ENCODE peak calls at places on chromosomes 2 and 18, in nine cellular contexts. J is prostate gland, M is adrenal gland, K is ovary, W is breast epithelium, L is body of pancreas, R is testis, Y is H1, N is NB4. U is an unnamed sample.

GRCh38 chr2:73253400-73253799 is 19.3 kb downstream of the CCT7 start:
- DNase-seq in J (no peak), M (no peak), K (no peak), W (no peak), L (no peak), R (no peak), Y (no peak), N (peak), U (no peak)

GRCh38 chr2:240291337-240291751 is 144.1 kb upstream of the GPC1 start:
- DNase-seq in J (no peak), M (no peak), K (no peak), W (peak), L (no peak), R (no peak), Y (no peak), N (no peak), U (no peak)

GRCh38 chr2:237962432-237963084 is 4.3 kb upstream of the UBE2F start:
- DNase-seq in J (no peak), M (no peak), K (no peak), W (no peak), L (no peak), R (no peak), Y (no peak), N (no peak), U (no peak)

GRCh38 chr2:219029829-219030165 is 11.5 kb downstream of the CFAP65 start:
- DNase-seq in J (peak), M (peak), K (peak), W (peak), L (peak), R (peak), Y (peak), N (peak), U (peak)

GRCh38 chr2:181742908-181743722 is 62.8 kb upstream of the NEUROD1 start:
- DNase-seq in J (peak), M (peak), K (no peak), W (no peak), L (peak), R (peak), Y (no peak), N (peak), U (no peak)

GRCh38 chr2:229725716-229726346 is 11.5 kb upstream of the DNER start:
- DNase-seq in J (no peak), M (peak), K (no peak), W (no peak), L (no peak), R (no peak), Y (no peak), N (no peak), U (no peak)

GRCh38 chr2:64832926-64833325 is 156.3 kb upstream of the SLC1A4 start:
- DNase-seq in J (no peak), M (no peak), K (no peak), W (no peak), L (no peak), R (no peak), Y (no peak), N (no peak), U (no peak)

GRCh38 chr2:10194021-10194820 is 71.7 kb downstream of the RRM2 start:
- DNase-seq in J (no peak), M (no peak), K (no peak), W (no peak), L (no peak), R (no peak), Y (no peak), N (no peak), U (no peak)

GRCh38 chr18:1014496-1014895 is 109.8 kb downstream of the ADCYAP1 start:
- DNase-seq in J (no peak), M (no peak), K (no peak), W (no peak), L (no peak), R (no peak), Y (no peak), N (no peak), U (no peak)

GRCh38 chr2:13605266-13605665 is 888.5 kb downstream of the TRIB2 start:
- DNase-seq in J (no peak), M (no peak), K (no peak), W (no peak), L (no peak), R (no peak), Y (no peak), N (no peak), U (no peak)

GRCh38 chr2:61017003-61017555 is 441 bp upstream of the PEX13 start:
- DNase-seq in J (peak), M (peak), K (peak), W (peak), L (peak), R (peak), Y (peak), N (peak), U (peak)

GRCh38 chr2:68806511-68807109 is 64.6 kb downstream of the BMP10 start:
- DNase-seq in J (no peak), M (no peak), K (no peak), W (no peak), L (no peak), R (no peak), Y (no peak), N (peak), U (no peak)

GRCh38 chr2:226490172-226490571 is 309.4 kb downstream of the IRS1 start:
- DNase-seq in J (no peak), M (no peak), K (no peak), W (no peak), L (no peak), R (no peak), Y (no peak), N (no peak), U (no peak)

GRCh38 chr2:171878481-171878993 is 15.5 kb downstream of the SLC25A12 start:
- DNase-seq in J (peak), M (peak), K (no peak), W (no peak), L (peak), R (peak), Y (no peak), N (no peak), U (no peak)

GRCh38 chr2:62292190-62292589 is 96.3 kb downstream of the B3GNT2 start:
- DNase-seq in J (peak), M (peak), K (no peak), W (no peak), L (peak), R (no peak), Y (no peak), N (no peak), U (peak)

GRCh38 chr2:168002021-168002553 is 245.3 kb downstream of the STK39 start:
- DNase-seq in J (no peak), M (no peak), K (no peak), W (no peak), L (no peak), R (no peak), Y (no peak), N (peak), U (no peak)

GRCh38 chr2:234483568-234484251 is 13.2 kb downstream of the ARL4C start:
- DNase-seq in J (no peak), M (no peak), K (no peak), W (no peak), L (peak), R (no peak), Y (no peak), N (peak), U (no peak)

GRCh38 chr2:109674894-109675534 is 60.9 kb downstream of the SOWAHC start:
- DNase-seq in J (no peak), M (no peak), K (no peak), W (no peak), L (no peak), R (no peak), Y (no peak), N (no peak), U (no peak)

GRCh38 chr2:63776382-63776781 is 65.3 kb upstream of the UGP2 start:
- DNase-seq in J (no peak), M (no peak), K (no peak), W (no peak), L (no peak), R (no peak), Y (no peak), N (no peak), U (no peak)

GRCh38 chr2:195899226-195899625 is 169.4 kb downstream of the DNAH7 start:
- DNase-seq in J (no peak), M (no peak), K (no peak), W (no peak), L (no peak), R (no peak), Y (no peak), N (no peak), U (no peak)

GRCh38 chr2:215793747-215794595 is 219.4 kb downstream of the MREG start:
- DNase-seq in J (no peak), M (peak), K (no peak), W (no peak), L (peak), R (peak), Y (no peak), N (peak), U (no peak)

GRCh38 chr2:80437959-80438358 is 133.4 kb upstream of the LRRTM1 start:
- DNase-seq in J (no peak), M (no peak), K (no peak), W (no peak), L (no peak), R (no peak), Y (no peak), N (no peak), U (no peak)

GRCh38 chr2:99524056-99524455 is 34.2 kb upstream of the REV1 start:
- DNase-seq in J (no peak), M (no peak), K (no peak), W (no peak), L (no peak), R (no peak), Y (no peak), N (no peak), U (no peak)

GRCh38 chr2:112658820-112659667 is 13.3 kb downstream of the SLC20A1 start:
- DNase-seq in J (no peak), M (no peak), K (no peak), W (no peak), L (no peak), R (no peak), Y (no peak), N (peak), U (no peak)
- TF ChIP-seq CTCF in J (no peak), M (no peak), K (no peak), W (no peak), L (no peak), R (no peak), Y (no peak), N (no peak), U (no peak)

GRCh38 chr2:20939786-20940480 is 103.9 kb downstream of the APOB start:
- DNase-seq in J (peak), M (no peak), K (no peak), W (no peak), L (no peak), R (no peak), Y (no peak), N (no peak), U (no peak)

GRCh38 chr2:20942538-20943223 is 101.2 kb downstream of the APOB start:
- DNase-seq in J (no peak), M (no peak), K (no peak), W (no peak), L (no peak), R (peak), Y (no peak), N (no peak), U (no peak)

GRCh38 chr2:20940856-20941255 is 103.0 kb downstream of the APOB start:
- DNase-seq in J (no peak), M (no peak), K (no peak), W (no peak), L (no peak), R (no peak), Y (no peak), N (no peak), U (no peak)

GRCh38 chr2:20935168-20935567 is 108.7 kb downstream of the APOB start:
- DNase-seq in J (no peak), M (no peak), K (no peak), W (no peak), L (no peak), R (no peak), Y (no peak), N (no peak), U (no peak)

DNA sequence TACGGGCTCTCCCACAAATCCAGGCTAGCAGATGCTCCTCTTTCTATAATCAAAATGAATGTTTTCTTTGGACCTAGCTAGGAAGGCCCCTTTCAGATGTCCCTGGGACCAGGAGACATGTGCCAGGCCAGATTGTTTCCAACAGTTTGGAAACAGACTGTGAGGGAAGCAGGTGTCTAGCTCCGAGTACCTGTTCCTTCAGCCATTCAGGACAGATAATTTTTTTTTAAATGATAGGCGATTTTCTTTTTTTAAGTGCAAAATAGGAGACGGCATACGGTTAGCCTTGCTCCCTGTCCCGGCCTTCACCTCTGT is 103.4 kb downstream of the APOB start:
- DNase-seq in J (no peak), M (no peak), K (no peak), W (no peak), L (no peak), R (no peak), Y (no peak), N (no peak), U (no peak)
- TF ChIP-seq POLR2A in J (no peak), M (no peak), K (no peak), W (no peak), L (no peak), R (no peak), Y (no peak), N (no peak), U (no peak)

GRCh38 chr2:55111230-55111569 is 60.9 kb upstream of the RTN4 start:
- DNase-seq in J (no peak), M (no peak), K (no peak), W (no peak), L (no peak), R (no peak), Y (no peak), N (no peak), U (no peak)

GRCh38 chr2:55114597-55114996 is 64.3 kb upstream of the RTN4 start:
- DNase-seq in J (no peak), M (no peak), K (no peak), W (no peak), L (no peak), R (no peak), Y (no peak), N (no peak), U (no peak)

GRCh38 chr2:55111570-55112228 is 61.4 kb upstream of the RTN4 start:
- DNase-seq in J (no peak), M (peak), K (peak), W (no peak), L (peak), R (peak), Y (no peak), N (peak), U (peak)

GRCh38 chr2:55113976-55114564 is 63.8 kb upstream of the RTN4 start:
- DNase-seq in J (no peak), M (no peak), K (no peak), W (no peak), L (no peak), R (no peak), Y (no peak), N (peak), U (no peak)

GRCh38 chr2:55112229-55113016 is 62.2 kb upstream of the RTN4 start:
- DNase-seq in J (no peak), M (peak), K (peak), W (no peak), L (peak), R (peak), Y (no peak), N (peak), U (peak)
- TF ChIP-seq CTCF in J (no peak), M (peak), K (no peak), W (no peak), L (no peak), R (no peak), Y (no peak), N (no peak), U (no peak)

GRCh38 chr18:50286391-50287027 is 983 bp downstream of the CXXC1 start:
- DNase-seq in J (no peak), M (peak), K (peak), W (no peak), L (no peak), R (peak), Y (peak), N (no peak), U (peak)

GRCh38 chr18:50285631-50286321 is 1.7 kb downstream of the CXXC1 start:
- DNase-seq in J (no peak), M (no peak), K (no peak), W (no peak), L (no peak), R (no peak), Y (no peak), N (no peak), U (peak)

GRCh38 chr18:50287028-50287440 is 458 bp downstream of the CXXC1 start:
- DNase-seq in J (no peak), M (no peak), K (no peak), W (no peak), L (no peak), R (no peak), Y (no peak), N (no peak), U (peak)

GRCh38 chr18:50289103-50289433 is 1.6 kb upstream of the CXXC1 start:
- DNase-seq in J (no peak), M (no peak), K (no peak), W (no peak), L (no peak), R (no peak), Y (no peak), N (no peak), U (no peak)

GRCh38 chr18:50287441-50288347 is at the start of gene CXXC1:
- DNase-seq in J (peak), M (peak), K (peak), W (peak), L (peak), R (peak), Y (peak), N (peak), U (peak)
- TF ChIP-seq POLR2A in J (peak), M (peak), K (no peak), W (no peak), L (no peak), R (no peak), Y (no peak), N (peak), U (peak)

GRCh38 chr18:37422116-37422515 is 143.5 kb downstream of the CELF4 start:
- DNase-seq in J (no peak), M (no peak), K (no peak), W (no peak), L (no peak), R (no peak), Y (no peak), N (no peak), U (no peak)
- TF ChIP-seq CTCF in J (no peak), M (no peak), K (no peak), W (no peak), L (no peak), R (no peak), Y (no peak), N (no peak), U (no peak)

GRCh38 chr2:6917071-6917760 is at the start of gene RNF144A:
- DNase-seq in J (peak), M (peak), K (peak), W (no peak), L (peak), R (peak), Y (peak), N (peak), U (peak)
- TF ChIP-seq POLR2A in J (peak), M (peak), K (peak), W (no peak), L (peak), R (no peak), Y (no peak), N (no peak), U (no peak)